ENCODE peak calls at places on chromosomes 3 and 15, in five cellular contexts. V, P, X, Q and W are unnamed samples.
A peak's percentile ranks its signal among the peaks of the same experiment; 100 is the strongest.

GRCh38 chr3:11290743-11291680 is 18.8 kb downstream of the ATG7 start:
- DNase-seq in V (no peak), P (peak; percentile 35), X (peak; percentile 63), Q (no peak), W (peak; percentile 22)

GRCh38 chr15:72197460-72198409 is at the start of gene GRAMD2A:
- DNase-seq in V (peak; percentile 83), P (peak; percentile 67), X (peak; percentile 29), Q (no peak), W (peak; percentile 35)

GRCh38 chr3:69428657-69429255 is 42.9 kb upstream of the FRMD4B start:
- DNase-seq in V (no peak), P (no peak), X (peak; percentile 31), Q (no peak), W (no peak)

GRCh38 chr3:10992017-10992945 is at the start of gene SLC6A1:
- DNase-seq in V (no peak), P (no peak), X (no peak), Q (no peak), W (no peak)

GRCh38 chr3:45441570-45442313 is 53.4 kb downstream of the LARS2 start:
- DNase-seq in V (no peak), P (no peak), X (no peak), Q (no peak), W (no peak)

GRCh38 chr15:81858136-81858535 is 187.7 kb downstream of the MEX3B start:
- DNase-seq in V (no peak), P (no peak), X (no peak), Q (no peak), W (no peak)

GRCh38 chr3:194380300-194380699 is 10.8 kb upstream of the LRRC15 start:
- DNase-seq in V (no peak), P (no peak), X (no peak), Q (no peak), W (peak; percentile 16)

GRCh38 chr3:171134170-171134569 is 107.7 kb upstream of the SLC2A2 start:
- DNase-seq in V (no peak), P (no peak), X (no peak), Q (no peak), W (no peak)

GRCh38 chr3:160006282-160007163 is 17.9 kb downstream of the IL12A start:
- DNase-seq in V (peak; percentile 53), P (peak; percentile 30), X (peak; percentile 83), Q (no peak), W (peak; percentile 85)

GRCh38 chr3:9226326-9226725 is 23.1 kb downstream of the SRGAP3 start:
- DNase-seq in V (no peak), P (no peak), X (peak; percentile 50), Q (no peak), W (no peak)

GRCh38 chr3:58013099-58013498 is 4.9 kb downstream of the FLNB start:
- DNase-seq in V (no peak), P (no peak), X (no peak), Q (no peak), W (peak; percentile 35)

GRCh38 chr3:77513541-77513940 is 473.6 kb downstream of the ROBO2 start:
- DNase-seq in V (no peak), P (no peak), X (no peak), Q (no peak), W (no peak)

GRCh38 chr3:182364323-182364722 is 429.0 kb upstream of the ATP11B start:
- DNase-seq in V (no peak), P (no peak), X (no peak), Q (no peak), W (no peak)

GRCh38 chr3:45097296-45097883 is 48.8 kb downstream of the CDCP1 start:
- DNase-seq in V (no peak), P (no peak), X (no peak), Q (no peak), W (no peak)

GRCh38 chr3:176514297-176514696 is 683.0 kb downstream of the TBL1XR1 start:
- DNase-seq in V (no peak), P (peak; percentile 17), X (peak; percentile 87), Q (no peak), W (peak; percentile 47)

GRCh38 chr3:126434931-126435411 is 40.3 kb downstream of the CFAP100 start:
- DNase-seq in V (no peak), P (peak; percentile 11), X (no peak), Q (no peak), W (no peak)